ENCODE peak calls at places on chromosomes 2 and 18, in five cellular contexts. F is activated naive CD4-positive, alpha-beta T cell; L is nucleus accumbens; X is NCI-H1694; M is MM.1S. D is an unnamed sample.

GRCh38 chr18:48928787-48929186 is 22.0 kb downstream of the SMAD7 start:
- DNase-seq in M (peak; percentile 95), L (no peak), F (peak; percentile 54), X (no peak), D (peak; percentile 81)

GRCh38 chr18:48459471-48459870 is 50.3 kb upstream of the ZBTB7C start:
- DNase-seq in X (no peak), M (no peak), L (no peak), F (no peak), D (no peak)

GRCh38 chr2:285506-285905 is 2.4 kb downstream of the ALKAL2 start:
- DNase-seq in X (no peak), L (no peak), M (no peak), F (no peak), D (no peak)

GRCh38 chr18:8389391-8390340 is 219.6 kb upstream of the RAB12 start:
- DNase-seq in M (peak; percentile 62), X (peak; percentile 33), F (no peak), L (peak; percentile 44), D (no peak)

GRCh38 chr2:70826696-70827330 is 6.4 kb upstream of the CLEC4F start:
- DNase-seq in F (no peak), X (no peak), L (no peak), M (no peak), D (no peak)

GRCh38 chr18:22043837-22044236 is 125.6 kb upstream of the GATA6 start:
- DNase-seq in F (no peak), X (no peak), L (no peak), M (no peak), D (no peak)

GRCh38 chr2:43448822-43449110 is 147.1 kb downstream of the THADA start:
- DNase-seq in X (no peak), M (no peak), F (no peak), L (no peak), D (no peak)

GRCh38 chr18:907880-908512 is 3.3 kb downstream of the ADCYAP1 start:
- DNase-seq in L (no peak), F (no peak), M (no peak), X (no peak), D (no peak)

GRCh38 chr2:150152240-150152639 is 335.2 kb downstream of the RND3 start:
- DNase-seq in L (no peak), M (no peak), X (no peak), F (no peak), D (no peak)

GRCh38 chr2:226661789-226662545 is 137.7 kb downstream of the IRS1 start:
- DNase-seq in F (no peak), X (no peak), L (no peak), M (no peak), D (no peak)

GRCh38 chr2:239467956-239468490 is 67.2 kb upstream of the HDAC4 start:
- DNase-seq in L (no peak), F (no peak), M (no peak), X (no peak), D (no peak)